ENCODE peak calls at places on chromosomes 4 and X, in ten cellular contexts. K, B, E, D, F, I, Q, M, S and G are unnamed samples.

GRCh38 chr4:20259707-20260106 is 8.0 kb downstream of the SLIT2 start:
- DNase-seq in S (no peak), E (no peak), M (no peak), F (no peak), Q (no peak), B (no peak), D (no peak), I (no peak), K (no peak), G (no peak)

GRCh38 chr4:175048111-175048784 is 130.1 kb downstream of the ADAM29 start:
- DNase-seq in S (no peak), B (no peak), F (no peak), K (no peak), E (no peak), M (no peak), Q (no peak), D (no peak), I (no peak), G (no peak)

GRCh38 chr4:153643406-153644016 is 40.6 kb upstream of the TLR2 start:
- DNase-seq in Q (no peak), E (no peak), I (no peak), F (no peak), B (no peak), M (no peak), S (no peak), D (peak; percentile 66), K (no peak), G (no peak)

GRCh38 chr4:15695240-15695699 is 7.6 kb upstream of the BST1 start:
- DNase-seq in M (no peak), B (no peak), I (no peak), K (no peak), E (no peak), F (no peak), S (no peak), D (no peak), Q (no peak), G (no peak)

GRCh38 chr4:24382381-24382780 is 202.0 kb downstream of the DHX15 start:
- DNase-seq in S (no peak), E (no peak), Q (no peak), K (no peak), I (no peak), F (no peak), D (peak; percentile 75), B (no peak), M (no peak), G (no peak)

GRCh38 chr4:20662851-20663250 is 37.4 kb upstream of the PACRGL start:
- DNase-seq in F (no peak), D (no peak), B (no peak), M (no peak), S (no peak), K (no peak), I (no peak), Q (no peak), E (no peak), G (no peak)

GRCh38 chr4:6200011-6200921 is at the start of gene JAKMIP1:
- DNase-seq in D (peak; percentile 25), B (no peak), E (peak; percentile 70), I (peak; percentile 64), Q (peak; percentile 87), K (no peak), M (peak; percentile 88), F (peak; percentile 66), S (peak; percentile 80), G (peak; percentile 82)

GRCh38 chr4:8019396-8020365 is 80.0 kb upstream of the AFAP1 start:
- DNase-seq in K (no peak), S (no peak), I (no peak), B (no peak), Q (peak; percentile 54), F (no peak), M (peak; percentile 79), D (no peak), E (no peak), G (no peak)

GRCh38 chr4:6548201-6548881 is 26.6 kb upstream of the MAN2B2 start:
- DNase-seq in F (no peak), M (no peak), B (no peak), D (peak; percentile 22), I (peak; percentile 26), E (peak; percentile 43), S (peak; percentile 54), Q (no peak), K (no peak), G (no peak)

GRCh38 chr4:25666031-25666630 is 10.5 kb downstream of the SLC34A2 start:
- DNase-seq in B (no peak), I (no peak), K (no peak), D (no peak), S (no peak), M (peak; percentile 58), E (no peak), Q (no peak), F (no peak), G (no peak)

GRCh38 chr4:139668036-139668435 is 2.4 kb downstream of the MGST2 start:
- DNase-seq in D (no peak), S (no peak), E (no peak), Q (no peak), M (no peak), B (no peak), K (no peak), F (no peak), I (no peak), G (no peak)

GRCh38 chrX:151704023-151704663 is 8.9 kb downstream of the PRRG3 start:
- DNase-seq in E (peak; percentile 9), I (no peak), D (no peak), B (no peak), S (no peak), Q (no peak), K (no peak), F (no peak), M (no peak), G (no peak)
- H3K9me3 ChIP-seq in E (no peaks in the 10 kb centered on the region), I (no peaks in the 10 kb centered on the region), D (no peaks in the 10 kb centered on the region), B (no peaks in the 10 kb centered on the region), S (no peaks in the 10 kb centered on the region), Q (no peaks in the 10 kb centered on the region), K (no peaks in the 10 kb centered on the region), F (no peaks in the 10 kb centered on the region), M (no peaks in the 10 kb centered on the region), G (no peaks in the 10 kb centered on the region)

GRCh38 chr4:16890651-16891050 is 7.8 kb downstream of the LDB2 start:
- DNase-seq in M (no peak), K (no peak), B (no peak), Q (no peak), I (no peak), D (no peak), E (no peak), S (no peak), F (no peak), G (no peak)
- H3K4me1 ChIP-seq in M (no peaks in the 10 kb centered on the region), K (no peaks in the 10 kb centered on the region), B (no peaks in the 10 kb centered on the region), Q (peaks cover 6% of the 10 kb centered on the region), I (peaks cover 40% of the 10 kb centered on the region), D (no peaks in the 10 kb centered on the region), E (peaks cover 30% of the 10 kb centered on the region), S (no peaks in the 10 kb centered on the region), F (no peaks in the 10 kb centered on the region), G (no peaks in the 10 kb centered on the region)

GRCh38 chr4:86633854-86634253 is 39.7 kb downstream of the PTPN13 start:
- DNase-seq in E (no peak), B (no peak), F (no peak), I (no peak), M (no peak), K (no peak), D (no peak), Q (no peak), S (no peak), G (no peak)
- H3K9me3 ChIP-seq in E (peaks cover 5% of the 10 kb centered on the region), B (no peaks in the 10 kb centered on the region), F (no peaks in the 10 kb centered on the region), I (peaks cover 6% of the 10 kb centered on the region), M (no peaks in the 10 kb centered on the region), K (peaks cover 6% of the 10 kb centered on the region), D (no peaks in the 10 kb centered on the region), Q (no peaks in the 10 kb centered on the region), S (no peaks in the 10 kb centered on the region), G (no peaks in the 10 kb centered on the region)

GRCh38 chr4:168848977-168849687 is 160.9 kb downstream of the CBR4 start:
- DNase-seq in F (no peak), I (no peak), B (no peak), E (no peak), D (no peak), M (no peak), Q (no peak), S (no peak), K (no peak), G (no peak)
- H3K4me1 ChIP-seq in F (peaks cover 9% of the 10 kb centered on the region), I (peaks cover 100% of the 10 kb centered on the region), B (peaks cover 31% of the 10 kb centered on the region), E (peaks cover 95% of the 10 kb centered on the region), D (peaks cover 7% of the 10 kb centered on the region), M (peaks cover 32% of the 10 kb centered on the region), Q (peaks cover 97% of the 10 kb centered on the region), S (peaks cover 22% of the 10 kb centered on the region), K (no peaks in the 10 kb centered on the region), G (no peaks in the 10 kb centered on the region)